ENCODE peak calls at places on chromosomes 4 and X, in eight cellular contexts. One of them, this sample, is unnamed.

GRCh38 chr4:48949086-48949485 is 37.0 kb upstream of the CWH43 start:
- DNase-seq in GM23338: no peak
- DNase-seq in BJ: no peak
- DNase-seq in pancreas: no peak
- DNase-seq in HFF-Myc: no peak
- DNase-seq in ovary: no peak
- DNase-seq in CD8-positive, alpha-beta T cell: no peak
- DNase-seq in tibial artery: no peak
- DNase-seq in this sample: no peak

GRCh38 chr4:38965866-38966265 is 66.3 kb downstream of the TMEM156 start:
- DNase-seq in CD8-positive, alpha-beta T cell: no peak
- DNase-seq in HFF-Myc: no peak
- DNase-seq in pancreas: no peak
- DNase-seq in tibial artery: no peak
- DNase-seq in ovary: no peak
- DNase-seq in GM23338: no peak
- DNase-seq in BJ: no peak
- DNase-seq in this sample: no peak

GRCh38 chr4:1647432-1647831 is 36.7 kb downstream of the FAM53A start:
- DNase-seq in pancreas: no peak
- DNase-seq in BJ: no peak
- DNase-seq in tibial artery: no peak
- DNase-seq in HFF-Myc: no peak
- DNase-seq in CD8-positive, alpha-beta T cell: no peak
- DNase-seq in ovary: no peak
- DNase-seq in GM23338: no peak
- DNase-seq in this sample: no peak

GRCh38 chrX:123648028-123648810 is 84.6 kb downstream of the THOC2 start:
- DNase-seq in HFF-Myc: peak
- DNase-seq in CD8-positive, alpha-beta T cell: no peak
- DNase-seq in GM23338: peak
- DNase-seq in tibial artery: no peak
- DNase-seq in ovary: no peak
- DNase-seq in BJ: no peak
- DNase-seq in pancreas: peak
- DNase-seq in this sample: peak

GRCh38 chr4:48739560-48740019 is 40.5 kb downstream of the FRYL start:
- DNase-seq in BJ: no peak
- DNase-seq in CD8-positive, alpha-beta T cell: no peak
- DNase-seq in HFF-Myc: no peak
- DNase-seq in ovary: no peak
- DNase-seq in pancreas: no peak
- DNase-seq in GM23338: no peak
- DNase-seq in tibial artery: no peak
- DNase-seq in this sample: no peak

GRCh38 chrX:150291014-150291413 is 72.1 kb upstream of the MAMLD1 start:
- DNase-seq in ovary: no peak
- DNase-seq in GM23338: no peak
- DNase-seq in CD8-positive, alpha-beta T cell: peak
- DNase-seq in BJ: no peak
- DNase-seq in pancreas: no peak
- DNase-seq in HFF-Myc: no peak
- DNase-seq in tibial artery: no peak
- DNase-seq in this sample: no peak

GRCh38 chrX:29826651-29827206 is 388.6 kb upstream of the MAGEB2 start:
- DNase-seq in CD8-positive, alpha-beta T cell: no peak
- DNase-seq in ovary: no peak
- DNase-seq in tibial artery: no peak
- DNase-seq in HFF-Myc: no peak
- DNase-seq in pancreas: no peak
- DNase-seq in GM23338: no peak
- DNase-seq in BJ: no peak
- DNase-seq in this sample: peak

GRCh38 chr4:700587-701264 is 4.9 kb upstream of the PCGF3 start:
- DNase-seq in CD8-positive, alpha-beta T cell: no peak
- DNase-seq in pancreas: no peak
- DNase-seq in ovary: no peak
- DNase-seq in HFF-Myc: no peak
- DNase-seq in GM23338: peak
- DNase-seq in BJ: no peak
- DNase-seq in tibial artery: no peak
- DNase-seq in this sample: no peak

GRCh38 chrX:85685843-85686242 is 306.4 kb upstream of the POF1B start:
- DNase-seq in pancreas: no peak
- DNase-seq in BJ: no peak
- DNase-seq in GM23338: no peak
- DNase-seq in HFF-Myc: no peak
- DNase-seq in ovary: no peak
- DNase-seq in CD8-positive, alpha-beta T cell: no peak
- DNase-seq in tibial artery: no peak
- DNase-seq in this sample: no peak

GRCh38 chr4:138897818-138898226 is 117.8 kb upstream of the NOCT start:
- DNase-seq in tibial artery: no peak
- DNase-seq in HFF-Myc: peak
- DNase-seq in GM23338: no peak
- DNase-seq in ovary: no peak
- DNase-seq in BJ: peak
- DNase-seq in CD8-positive, alpha-beta T cell: no peak
- DNase-seq in pancreas: no peak
- DNase-seq in this sample: peak

GRCh38 chr4:42561031-42561430 is 95.9 kb downstream of the ATP8A1 start:
- DNase-seq in CD8-positive, alpha-beta T cell: no peak
- DNase-seq in GM23338: no peak
- DNase-seq in BJ: no peak
- DNase-seq in ovary: no peak
- DNase-seq in pancreas: no peak
- DNase-seq in HFF-Myc: no peak
- DNase-seq in tibial artery: no peak
- DNase-seq in this sample: no peak

GRCh38 chr4:1031956-1032795 is 20.8 kb downstream of the FGFRL1 start:
- DNase-seq in GM23338: no peak
- DNase-seq in HFF-Myc: no peak
- DNase-seq in CD8-positive, alpha-beta T cell: no peak
- DNase-seq in ovary: no peak
- DNase-seq in tibial artery: no peak
- DNase-seq in pancreas: no peak
- DNase-seq in BJ: no peak
- DNase-seq in this sample: no peak

GRCh38 chr4:79852305-79852730 is 220.7 kb downstream of the ANTXR2 start:
- DNase-seq in ovary: no peak
- DNase-seq in HFF-Myc: peak
- DNase-seq in tibial artery: no peak
- DNase-seq in pancreas: no peak
- DNase-seq in BJ: no peak
- DNase-seq in GM23338: peak
- DNase-seq in CD8-positive, alpha-beta T cell: no peak
- DNase-seq in this sample: no peak

GRCh38 chr4:68074397-68074796 is 55.3 kb downstream of the TMPRSS11F start:
- DNase-seq in pancreas: no peak
- DNase-seq in tibial artery: no peak
- DNase-seq in HFF-Myc: no peak
- DNase-seq in CD8-positive, alpha-beta T cell: no peak
- DNase-seq in BJ: no peak
- DNase-seq in ovary: no peak
- DNase-seq in GM23338: no peak
- DNase-seq in this sample: no peak

GRCh38 chr4:17376205-17376604 is 135.7 kb downstream of the QDPR start:
- DNase-seq in ovary: no peak
- DNase-seq in CD8-positive, alpha-beta T cell: no peak
- DNase-seq in BJ: no peak
- DNase-seq in tibial artery: no peak
- DNase-seq in GM23338: no peak
- DNase-seq in pancreas: no peak
- DNase-seq in HFF-Myc: no peak
- DNase-seq in this sample: peak

GRCh38 chr4:85831647-85832046 is 356.7 kb downstream of the ARHGAP24 start:
- DNase-seq in HFF-Myc: no peak
- DNase-seq in tibial artery: no peak
- DNase-seq in CD8-positive, alpha-beta T cell: no peak
- DNase-seq in pancreas: no peak
- DNase-seq in ovary: no peak
- DNase-seq in BJ: no peak
- DNase-seq in GM23338: no peak
- DNase-seq in this sample: no peak

GRCh38 chr4:85824166-85824945 is 349.4 kb downstream of the ARHGAP24 start:
- DNase-seq in pancreas: no peak
- DNase-seq in GM23338: no peak
- DNase-seq in CD8-positive, alpha-beta T cell: no peak
- DNase-seq in tibial artery: no peak
- DNase-seq in BJ: no peak
- DNase-seq in HFF-Myc: no peak
- DNase-seq in ovary: no peak
- DNase-seq in this sample: no peak

GRCh38 chr4:85825937-85826678 is 351.2 kb downstream of the ARHGAP24 start:
- DNase-seq in tibial artery: no peak
- DNase-seq in pancreas: peak
- DNase-seq in HFF-Myc: peak
- DNase-seq in ovary: no peak
- DNase-seq in CD8-positive, alpha-beta T cell: no peak
- DNase-seq in BJ: no peak
- DNase-seq in GM23338: peak
- DNase-seq in this sample: peak

GRCh38 chr4:85829276-85830051 is 354.5 kb downstream of the ARHGAP24 start:
- DNase-seq in GM23338: no peak
- DNase-seq in HFF-Myc: no peak
- DNase-seq in CD8-positive, alpha-beta T cell: no peak
- DNase-seq in ovary: no peak
- DNase-seq in pancreas: no peak
- DNase-seq in tibial artery: no peak
- DNase-seq in BJ: no peak
- DNase-seq in this sample: no peak

DNA sequence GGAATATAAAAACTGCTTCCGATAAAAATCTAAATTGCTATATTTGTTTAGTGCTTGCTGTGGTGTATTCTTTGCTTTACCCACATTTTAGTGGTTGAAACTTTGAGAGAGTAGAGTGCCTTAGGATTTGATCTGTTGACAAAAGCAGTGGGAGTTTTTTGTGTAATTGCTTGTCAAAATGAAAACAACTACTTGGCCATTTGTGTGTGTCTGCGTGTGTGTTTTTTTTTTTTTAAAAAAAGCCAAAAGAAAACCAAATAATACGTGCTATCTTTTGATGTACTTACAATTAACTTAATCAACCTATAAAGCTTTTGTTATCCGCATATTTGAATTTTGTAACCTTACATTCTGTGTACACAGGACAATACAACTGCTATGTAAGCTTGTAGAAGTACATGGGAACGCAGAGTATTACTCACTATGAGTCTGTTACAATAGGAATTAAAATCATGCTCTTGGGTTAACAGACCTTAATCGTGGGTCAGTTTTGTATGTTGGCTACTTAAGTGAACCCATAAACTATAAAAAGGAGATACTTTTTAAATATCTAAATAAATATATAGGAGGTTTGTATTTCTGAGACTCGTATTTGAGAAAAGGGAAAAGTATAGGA is 353.5 kb downstream of the ARHGAP24 start:
- DNase-seq in GM23338: no peak
- DNase-seq in CD8-positive, alpha-beta T cell: no peak
- DNase-seq in ovary: no peak
- DNase-seq in HFF-Myc: no peak
- DNase-seq in pancreas: no peak
- DNase-seq in BJ: no peak
- DNase-seq in tibial artery: no peak
- DNase-seq in this sample: no peak
- H3K4me3 ChIP-seq in GM23338: no peak
- H3K4me3 ChIP-seq in CD8-positive, alpha-beta T cell: no peak
- H3K4me3 ChIP-seq in ovary: no peak
- H3K4me3 ChIP-seq in HFF-Myc: no peak
- H3K4me3 ChIP-seq in pancreas: peak
- H3K4me3 ChIP-seq in BJ: no peak
- H3K4me3 ChIP-seq in tibial artery: peak
- H3K4me3 ChIP-seq in this sample: peak

GRCh38 chr4:86522349-86522748 is 71.8 kb upstream of the PTPN13 start:
- DNase-seq in GM23338: no peak
- DNase-seq in tibial artery: no peak
- DNase-seq in BJ: no peak
- DNase-seq in ovary: no peak
- DNase-seq in pancreas: no peak
- DNase-seq in HFF-Myc: no peak
- DNase-seq in CD8-positive, alpha-beta T cell: no peak
- DNase-seq in this sample: no peak
- TF ChIP-seq CTCF in GM23338: no peak
- TF ChIP-seq CTCF in tibial artery: peak
- TF ChIP-seq CTCF in BJ: no peak
- TF ChIP-seq CTCF in ovary: no peak
- TF ChIP-seq CTCF in pancreas: no peak
- TF ChIP-seq CTCF in HFF-Myc: no peak
- TF ChIP-seq CTCF in CD8-positive, alpha-beta T cell: no peak
- TF ChIP-seq CTCF in this sample: no peak

DNA sequence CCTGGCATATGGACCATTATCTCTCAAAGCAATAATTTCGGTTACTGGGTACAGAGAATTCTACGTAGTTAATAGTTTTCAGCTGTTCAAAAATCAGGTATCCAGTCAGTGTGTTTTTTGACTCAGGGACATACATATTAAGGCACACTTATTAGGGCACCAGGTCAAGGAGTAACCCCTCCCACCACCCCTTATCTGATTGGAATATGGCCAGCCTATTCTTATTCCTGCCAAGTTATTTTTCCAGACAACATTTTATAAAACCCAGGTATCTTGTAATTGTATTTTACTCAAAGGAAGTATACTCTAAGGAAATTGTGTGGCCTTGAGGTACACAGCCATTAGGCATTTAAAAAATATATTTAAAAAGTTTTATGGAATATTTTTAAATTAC is 4.3 kb downstream of the ZFX start:
- DNase-seq in CD8-positive, alpha-beta T cell: no peak
- DNase-seq in BJ: no peak
- DNase-seq in HFF-Myc: no peak
- DNase-seq in ovary: no peak
- DNase-seq in pancreas: no peak
- DNase-seq in tibial artery: no peak
- DNase-seq in GM23338: no peak
- DNase-seq in this sample: no peak
- H3K4me3 ChIP-seq in CD8-positive, alpha-beta T cell: no peak
- H3K4me3 ChIP-seq in BJ: no peak
- H3K4me3 ChIP-seq in HFF-Myc: no peak
- H3K4me3 ChIP-seq in ovary: no peak
- H3K4me3 ChIP-seq in pancreas: peak
- H3K4me3 ChIP-seq in tibial artery: no peak
- H3K4me3 ChIP-seq in GM23338: no peak
- H3K4me3 ChIP-seq in this sample: no peak

DNA sequence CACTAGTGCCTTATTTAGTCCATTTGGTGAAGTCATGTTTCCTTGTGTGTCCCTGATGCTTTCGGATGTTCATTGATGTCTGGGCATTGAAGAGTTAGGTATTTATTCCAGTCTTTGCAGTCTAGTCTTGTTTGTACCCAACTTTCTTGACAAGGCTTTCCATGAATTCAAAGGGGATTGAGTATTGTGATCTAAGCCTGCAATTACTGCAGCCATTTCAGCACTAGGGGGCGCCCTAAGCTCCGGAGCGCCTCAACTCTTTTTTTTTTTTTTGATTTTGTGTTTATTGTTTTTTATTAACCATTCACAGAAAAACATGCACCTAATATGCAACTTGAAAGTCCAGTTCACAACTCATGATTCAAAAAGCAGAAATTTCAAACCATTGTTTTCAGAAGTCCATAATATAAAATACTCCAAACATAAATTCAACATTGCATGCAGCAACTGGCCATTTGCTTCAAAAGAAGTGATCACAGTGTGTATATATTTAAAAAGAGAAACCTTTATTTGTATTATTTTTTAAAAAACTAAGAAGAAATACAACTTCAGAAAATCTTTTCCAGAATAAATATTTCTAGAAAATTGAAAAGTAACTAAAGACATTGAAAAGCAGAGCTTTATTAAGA is 59.2 kb downstream of the PTPN13 start:
- DNase-seq in BJ: no peak
- DNase-seq in pancreas: no peak
- DNase-seq in GM23338: peak
- DNase-seq in ovary: no peak
- DNase-seq in HFF-Myc: no peak
- DNase-seq in tibial artery: no peak
- DNase-seq in CD8-positive, alpha-beta T cell: no peak
- DNase-seq in this sample: no peak
- TF ChIP-seq CTCF in BJ: peak
- TF ChIP-seq CTCF in pancreas: no peak
- TF ChIP-seq CTCF in GM23338: peak
- TF ChIP-seq CTCF in ovary: no peak
- TF ChIP-seq CTCF in HFF-Myc: peak
- TF ChIP-seq CTCF in tibial artery: no peak
- TF ChIP-seq CTCF in CD8-positive, alpha-beta T cell: no peak
- TF ChIP-seq CTCF in this sample: no peak